ENCODE peak calls at places on chromosomes 7 and 10, in nine cellular contexts. I is lower lobe of right lung; W is cardiac fibroblast; P is Calu3; Z is esophagus squamous epithelium; B is AG09309; M is CD4-positive, alpha-beta T cell; X is endothelial cell; U is OCI-LY7. Y is an unnamed sample.

GRCh38 chr10:115772606-115773005 is 500.4 kb downstream of the GFRA1 start:
- DNase-seq in I (no peak), W (peak; percentile 29), P (no peak), Z (no peak), B (peak; percentile 40), M (no peak), X (no peak), U (no peak), Y (no peak)

GRCh38 chr7:42722198-42722597 is 189.7 kb downstream of the C7orf25 start:
- DNase-seq in I (no peak), W (no peak), P (no peak), Z (no peak), B (no peak), M (no peak), X (no peak), U (no peak), Y (no peak)

GRCh38 chr10:61097026-61097425 is 153.0 kb upstream of the RHOBTB1 start:
- DNase-seq in I (no peak), W (peak; percentile 5), P (no peak), Z (no peak), B (no peak), M (no peak), X (no peak), U (no peak), Y (no peak)

GRCh38 chr10:61164458-61165160 is 220.6 kb upstream of the RHOBTB1 start:
- DNase-seq in I (peak; percentile 41), W (no peak), P (no peak), Z (no peak), B (no peak), M (no peak), X (no peak), U (no peak), Y (no peak)

GRCh38 chr10:124837687-124838086 is 36.1 kb downstream of the ABRAXAS2 start:
- DNase-seq in I (no peak), W (no peak), P (no peak), Z (no peak), B (no peak), M (no peak), X (no peak), U (no peak), Y (no peak)

GRCh38 chr7:106369816-106370215 is 85.0 kb upstream of the NAMPT start:
- DNase-seq in I (no peak), W (no peak), P (no peak), Z (no peak), B (no peak), M (no peak), X (no peak), U (no peak), Y (no peak)

GRCh38 chr7:11247545-11247944 is 273.9 kb downstream of the PHF14 start:
- DNase-seq in I (no peak), W (no peak), P (no peak), Z (no peak), B (no peak), M (no peak), X (no peak), U (no peak), Y (no peak)

GRCh38 chr10:122514045-122514840 is 46.3 kb upstream of the DMBT1 start:
- DNase-seq in I (no peak), W (peak; percentile 50), P (no peak), Z (no peak), B (no peak), M (no peak), X (no peak), U (no peak), Y (no peak)

GRCh38 chr7:80827238-80827633 is 91.6 kb downstream of the SEMA3C start:
- DNase-seq in I (no peak), W (peak; percentile 65), P (no peak), Z (no peak), B (no peak), M (no peak), X (no peak), U (no peak), Y (no peak)

GRCh38 chr7:114354306-114354705 is 60.3 kb upstream of the FOXP2 start:
- DNase-seq in I (no peak), W (no peak), P (no peak), Z (no peak), B (no peak), M (no peak), X (no peak), U (no peak), Y (no peak)

GRCh38 chr7:4523219-4523618 is 158.9 kb upstream of the FOXK1 start:
- DNase-seq in I (no peak), W (no peak), P (no peak), Z (no peak), B (no peak), M (no peak), X (no peak), U (no peak), Y (no peak)

GRCh38 chr10:34996843-34997242 is 93.3 kb downstream of the CUL2 start:
- DNase-seq in I (peak; percentile 83), W (peak; percentile 25), P (no peak), Z (no peak), B (peak; percentile 89), M (no peak), X (no peak), U (no peak), Y (no peak)

GRCh38 chr10:99532194-99532593 is 548 bp upstream of the NKX2-3 start:
- DNase-seq in I (no peak), W (no peak), P (no peak), Z (no peak), B (no peak), M (no peak), X (no peak), U (no peak), Y (no peak)

GRCh38 chr10:131170042-131170983 is 141.2 kb downstream of the TCERG1L start:
- DNase-seq in I (no peak), W (no peak), P (no peak), Z (no peak), B (no peak), M (no peak), X (no peak), U (no peak), Y (no peak)

GRCh38 chr7:44534087-44534486 is 7.0 kb downstream of the NPC1L1 start:
- DNase-seq in I (no peak), W (no peak), P (no peak), Z (no peak), B (no peak), M (no peak), X (no peak), U (no peak), Y (no peak)

GRCh38 chr7:108114117-108114841 is 15.9 kb downstream of the LAMB4 start:
- DNase-seq in I (no peak), W (no peak), P (peak; percentile 19), Z (no peak), B (no peak), M (no peak), X (peak; percentile 25), U (peak; percentile 24), Y (no peak)

GRCh38 chr7:108120196-108120595 is 10.0 kb downstream of the LAMB4 start:
- DNase-seq in I (no peak), W (no peak), P (no peak), Z (no peak), B (no peak), M (no peak), X (no peak), U (no peak), Y (no peak)

GRCh38 chr7:108120943-108121342 is 9.2 kb downstream of the LAMB4 start:
- DNase-seq in I (no peak), W (peak; percentile 55), P (no peak), Z (no peak), B (no peak), M (no peak), X (no peak), U (no peak), Y (no peak)

GRCh38 chr7:108122181-108122580 is 8.0 kb downstream of the LAMB4 start:
- DNase-seq in I (no peak), W (no peak), P (no peak), Z (no peak), B (no peak), M (no peak), X (no peak), U (no peak), Y (no peak)

DNA sequence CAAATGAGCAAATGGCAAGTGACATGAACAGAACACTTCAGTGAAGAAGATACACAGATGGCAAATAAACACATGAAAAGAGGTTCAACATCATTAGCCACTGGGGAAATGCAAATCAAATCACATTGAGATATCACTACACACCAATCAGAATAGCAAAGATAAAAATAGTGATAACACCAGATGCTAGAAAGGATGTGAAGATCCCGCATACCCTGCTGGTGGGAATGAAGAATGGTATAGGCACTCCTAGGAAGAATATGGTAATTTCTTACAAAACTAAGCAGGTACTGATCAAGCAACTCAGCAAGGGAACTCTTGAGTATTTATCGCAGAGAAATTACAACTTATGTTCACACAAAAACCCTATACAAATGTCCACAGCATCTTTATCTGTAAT is 11.2 kb downstream of the LAMB4 start:
- DNase-seq in I (no peak), W (no peak), P (no peak), Z (no peak), B (no peak), M (no peak), X (no peak), U (no peak), Y (no peak)
- TF ChIP-seq CTCF in I (no peak), W (peak; percentile 7), P (no peak), Z (no peak), B (no peak), M (no peak), X (peak; percentile 15), U (no peak), Y (no peak)

DNA sequence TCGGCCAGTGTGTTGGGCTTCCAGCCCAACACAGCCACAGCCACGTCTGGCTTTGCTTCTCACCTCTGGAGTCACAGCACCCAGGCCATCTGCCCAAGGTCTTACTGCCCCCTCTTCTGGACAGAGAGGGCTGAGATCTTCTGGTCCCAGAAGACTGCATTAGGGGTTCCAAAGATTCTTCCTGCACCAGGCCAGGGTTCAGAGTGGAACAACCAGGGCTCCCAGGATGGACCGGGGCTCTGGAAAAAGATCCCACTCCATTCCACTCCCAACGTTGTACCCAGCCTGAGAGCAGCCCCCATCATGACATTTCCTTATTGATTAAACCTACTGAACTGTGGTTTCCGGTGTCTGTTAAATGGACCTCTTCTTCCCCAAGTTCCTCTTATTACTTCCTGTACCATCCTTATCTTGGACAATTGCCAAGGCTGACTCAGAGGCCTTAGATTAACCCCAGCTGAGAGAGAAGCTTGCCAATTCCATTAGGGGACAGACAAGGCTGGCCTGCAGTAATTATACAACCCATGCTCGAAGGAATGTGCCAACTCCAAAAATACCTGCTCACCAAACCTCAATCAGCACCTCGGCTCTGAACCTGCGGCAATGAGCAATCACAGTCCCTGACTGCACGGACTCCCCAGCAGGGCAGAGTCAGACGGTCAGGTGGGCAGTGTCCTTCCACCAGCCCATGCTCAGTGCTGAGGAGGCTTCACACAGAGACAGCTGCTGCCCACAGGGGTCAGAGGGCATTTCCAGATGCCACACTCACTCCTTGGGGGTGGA is 47.9 kb upstream of the NPFFR1 start:
- DNase-seq in I (no peak), W (peak; percentile 96), P (peak; percentile 81), Z (no peak), B (peak; percentile 80), M (peak; percentile 7), X (no peak), U (peak; percentile 93), Y (peak; percentile 69)
- TF ChIP-seq CTCF in I (peak; percentile 24), W (peak; percentile 45), P (peak; percentile 23), Z (no peak), B (peak; percentile 57), M (no peak), X (no peak), U (peak; percentile 80), Y (peak; percentile 35)

GRCh38 chr7:135232720-135233119 is 918 bp upstream of the STRA8 start:
- DNase-seq in I (no peak), W (no peak), P (peak; percentile 44), Z (no peak), B (no peak), M (no peak), X (no peak), U (peak; percentile 26), Y (peak; percentile 16)
- TF ChIP-seq CTCF in I (no peak), W (peak; percentile 18), P (no peak), Z (no peak), B (peak; percentile 8), M (no peak), X (no peak), U (peak; percentile 72), Y (no peak)

GRCh38 chr7:32914186-32914585 is 22.6 kb upstream of the KBTBD2 start:
- DNase-seq in I (no peak), W (no peak), P (no peak), Z (no peak), B (no peak), M (no peak), X (no peak), U (no peak), Y (no peak)
- TF ChIP-seq CTCF in I (no peak), W (peak; percentile 14), P (peak; percentile 21), Z (no peak), B (no peak), M (no peak), X (no peak), U (no peak), Y (no peak)